ENCODE peak calls at places on chromosomes 3 and 15, in seven cellular contexts. T, C, B, W, V, U and H are unnamed samples.

GRCh38 chr15:65083262-65083701 is 6.7 kb downstream of the KBTBD13 start:
- DNase-seq in T (no peak), C (no peak), B (peak), W (no peak), V (no peak), U (no peak), H (peak)

GRCh38 chr3:182981038-182981380 is 671 bp upstream of the DCUN1D1 start:
- DNase-seq in T (no peak), C (no peak), B (no peak), W (no peak), V (no peak), U (peak), H (no peak)

GRCh38 chr3:74353039-74353438 is 261.4 kb downstream of the CNTN3 start:
- DNase-seq in T (no peak), C (no peak), B (peak), W (no peak), V (no peak), U (no peak), H (no peak)

GRCh38 chr3:18556503-18556902 is 131.4 kb upstream of the SATB1 start:
- DNase-seq in T (no peak), C (no peak), B (no peak), W (peak), V (no peak), U (no peak), H (no peak)

GRCh38 chr3:186414735-186415419 is 52.8 kb upstream of the DGKG start:
- DNase-seq in T (peak), C (no peak), B (no peak), W (peak), V (no peak), U (no peak), H (peak)

GRCh38 chr3:11096266-11097135 is 57.8 kb upstream of the HRH1 start:
- DNase-seq in T (peak), C (peak), B (peak), W (peak), V (peak), U (peak), H (peak)

GRCh38 chr3:58629629-58630028 is 36.9 kb downstream of the FAM3D start:
- DNase-seq in T (no peak), C (no peak), B (no peak), W (no peak), V (no peak), U (no peak), H (no peak)

GRCh38 chr3:14244521-14244920 is 65.9 kb downstream of the LSM3 start:
- DNase-seq in T (no peak), C (no peak), B (no peak), W (no peak), V (no peak), U (no peak), H (no peak)

GRCh38 chr15:42286445-42287029 is 13.3 kb upstream of the TMEM87A start:
- DNase-seq in T (no peak), C (no peak), B (no peak), W (no peak), V (no peak), U (no peak), H (peak)

GRCh38 chr15:61220125-61220524 is 9.0 kb downstream of the RORA start:
- DNase-seq in T (no peak), C (no peak), B (no peak), W (no peak), V (no peak), U (no peak), H (no peak)

GRCh38 chr3:111768571-111769100 is 90.4 kb upstream of the PHLDB2 start:
- DNase-seq in T (peak), C (peak), B (no peak), W (peak), V (no peak), U (no peak), H (peak)

GRCh38 chr3:22485943-22486342 is 717.2 kb upstream of the UBE2E2 start:
- DNase-seq in T (no peak), C (no peak), B (no peak), W (no peak), V (no peak), U (no peak), H (no peak)

GRCh38 chr3:13300546-13301294 is 119.4 kb downstream of the NUP210 start:
- DNase-seq in T (no peak), C (no peak), B (no peak), W (no peak), V (no peak), U (no peak), H (no peak)

GRCh38 chr15:50764331-50765201 is 940 bp downstream of the SPPL2A start:
- DNase-seq in T (no peak), C (no peak), B (no peak), W (peak), V (no peak), U (no peak), H (peak)

GRCh38 chr3:194315088-194315964 is 35.8 kb downstream of the CPN2 start:
- DNase-seq in T (peak), C (peak), B (peak), W (peak), V (peak), U (peak), H (peak)

GRCh38 chr3:156536524-156537316 is 18.2 kb downstream of the SSR3 start:
- DNase-seq in T (no peak), C (no peak), B (no peak), W (peak), V (no peak), U (no peak), H (no peak)

GRCh38 chr15:37709669-37710068 is 224.8 kb upstream of the TMCO5A start:
- DNase-seq in T (no peak), C (no peak), B (no peak), W (no peak), V (no peak), U (no peak), H (no peak)

GRCh38 chr3:66744521-66744920 is 243.7 kb upstream of the LRIG1 start:
- DNase-seq in T (no peak), C (no peak), B (no peak), W (no peak), V (no peak), U (no peak), H (no peak)

GRCh38 chr15:80934761-80935221 is 54.8 kb downstream of the MESD start:
- DNase-seq in T (no peak), C (no peak), B (peak), W (no peak), V (no peak), U (no peak), H (peak)

GRCh38 chr15:70447927-70448698 is 315.2 kb downstream of the UACA start:
- DNase-seq in T (peak), C (no peak), B (peak), W (no peak), V (peak), U (no peak), H (no peak)

GRCh38 chr15:97653896-97654295 is 306.6 kb upstream of the ARRDC4 start:
- DNase-seq in T (no peak), C (no peak), B (no peak), W (no peak), V (no peak), U (no peak), H (no peak)

GRCh38 chr15:68578960-68579935 is at the start of gene CORO2B:
- DNase-seq in T (no peak), C (peak), B (peak), W (no peak), V (peak), U (peak), H (no peak)

GRCh38 chr3:137105277-137105977 is 147.6 kb downstream of the IL20RB start:
- DNase-seq in T (no peak), C (peak), B (peak), W (peak), V (no peak), U (no peak), H (peak)

GRCh38 chr3:64225695-64226499 is 631 bp upstream of the PRICKLE2 start:
- DNase-seq in T (no peak), C (no peak), B (peak), W (no peak), V (no peak), U (no peak), H (peak)
- TF ChIP-seq CTCF in T (no peak), C (no peak), B (peak), W (no peak), V (no peak), U (no peak), H (no peak)

DNA sequence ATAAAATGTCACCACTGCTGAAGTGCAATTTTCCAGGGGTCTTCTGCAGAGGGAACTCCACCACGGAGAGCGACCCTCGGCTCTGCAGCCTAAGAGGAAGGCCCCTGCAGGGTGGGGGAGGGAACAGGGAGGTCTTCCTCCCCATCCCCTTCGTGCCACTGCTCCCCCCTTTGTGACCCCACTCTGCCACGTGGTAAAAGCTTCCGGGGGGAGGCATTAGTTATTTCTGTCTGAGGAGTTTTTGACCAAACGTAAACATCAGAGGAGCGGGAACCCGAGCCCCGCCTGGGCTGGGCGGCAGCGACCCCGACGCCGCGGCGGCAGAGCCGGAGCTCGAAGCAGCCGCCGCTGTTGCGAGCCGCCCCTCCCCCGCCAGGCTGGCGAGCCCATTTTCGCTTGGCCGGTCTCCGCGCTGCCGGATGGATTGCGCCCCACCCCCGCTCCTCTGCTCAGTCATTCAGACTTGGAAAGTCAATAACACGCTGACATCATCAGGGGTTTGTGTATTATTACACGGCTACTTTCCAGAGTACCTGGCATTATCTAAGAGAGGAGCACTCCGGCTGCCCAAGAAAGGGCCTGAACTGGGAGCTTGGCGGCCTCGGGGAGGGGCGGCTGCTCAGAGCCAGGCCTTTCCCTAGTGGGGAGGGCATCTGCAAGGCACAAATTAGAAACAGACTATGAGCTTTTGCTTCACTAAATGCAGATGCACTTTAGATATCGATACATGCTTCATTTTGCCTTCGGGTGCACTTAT is 162.5 kb upstream of the TBL1XR1 start:
- DNase-seq in T (peak), C (peak), B (peak), W (peak), V (peak), U (peak), H (peak)
- H3K4me3 ChIP-seq in T (peak), C (peak), B (peak), W (peak), V (peak), U (peak), H (peak)

DNA sequence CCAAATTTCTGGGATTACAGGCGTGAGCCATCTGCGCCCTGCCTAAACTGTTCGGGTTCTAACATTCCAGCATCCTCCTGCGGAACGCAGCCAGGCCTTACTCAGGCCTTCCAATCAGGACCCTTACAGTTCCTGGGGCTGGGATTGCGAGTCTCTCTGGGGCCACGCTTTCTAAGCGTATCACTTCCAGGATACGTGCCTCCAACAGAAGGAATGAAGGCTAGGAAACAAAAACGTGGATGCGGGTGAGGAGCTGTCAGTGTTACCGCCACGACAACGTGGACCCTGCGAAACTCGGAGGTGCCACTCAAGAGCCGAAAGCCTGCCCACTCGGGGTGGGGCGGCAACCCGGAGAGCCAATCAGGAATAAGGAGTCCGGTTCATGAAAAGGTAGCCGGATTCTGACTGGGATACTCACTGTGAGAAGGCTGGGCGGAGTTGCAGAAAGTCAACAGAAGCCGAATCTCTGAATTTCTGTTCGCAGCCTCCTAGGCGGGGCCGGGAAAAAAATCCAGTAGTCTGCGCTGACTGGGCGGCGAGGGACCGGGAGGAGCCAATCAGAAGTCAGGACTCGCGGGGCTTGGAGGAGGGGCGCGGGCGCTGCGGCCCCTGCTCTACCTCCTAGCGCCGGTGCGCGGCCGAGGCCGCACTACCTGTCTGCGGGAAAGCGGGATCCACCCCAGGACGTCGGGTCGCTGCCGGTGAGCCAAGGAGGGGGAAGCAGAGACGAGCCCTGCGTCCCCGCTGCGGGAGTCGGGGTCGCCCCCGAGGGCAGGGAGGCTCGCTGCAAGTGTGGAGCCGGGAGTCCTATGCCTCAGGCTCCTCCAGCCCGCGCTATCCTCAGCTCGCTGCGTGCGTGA is at the start of gene HYKK:
- DNase-seq in T (peak), C (peak), B (peak), W (peak), V (peak), U (peak), H (peak)
- TF ChIP-seq CTCF in T (no peak), C (peak), B (no peak), W (peak), V (no peak), U (peak), H (no peak)

GRCh38 chr3:67876261-67876660 is 221.8 kb upstream of the SUCLG2 start:
- DNase-seq in T (no peak), C (no peak), B (no peak), W (no peak), V (no peak), U (no peak), H (peak)

GRCh38 chr3:67870477-67870876 is 216.1 kb upstream of the SUCLG2 start:
- DNase-seq in T (no peak), C (no peak), B (no peak), W (no peak), V (no peak), U (no peak), H (no peak)

GRCh38 chr3:67875338-67875737 is 220.9 kb upstream of the SUCLG2 start:
- DNase-seq in T (no peak), C (no peak), B (no peak), W (no peak), V (no peak), U (no peak), H (peak)

DNA sequence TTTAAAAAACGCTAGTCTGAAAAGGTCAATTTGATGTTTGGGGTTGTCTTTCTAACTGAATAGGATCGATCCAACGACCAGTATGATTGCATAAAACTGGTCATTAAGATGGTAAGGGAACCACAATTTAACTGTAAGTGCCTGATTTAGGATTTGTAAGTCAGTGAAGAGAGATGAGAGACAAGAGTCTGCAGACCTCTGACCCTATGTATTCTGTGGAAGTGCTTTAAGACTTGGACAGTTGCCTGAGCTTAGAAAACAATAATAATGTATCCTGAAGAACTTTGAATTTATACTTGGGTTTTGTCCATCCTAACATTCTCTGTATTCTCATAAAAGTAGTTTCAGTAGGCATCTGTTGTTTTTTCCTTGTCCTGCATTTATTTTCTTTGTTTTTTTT is 221.4 kb upstream of the SUCLG2 start:
- DNase-seq in T (no peak), C (no peak), B (no peak), W (no peak), V (no peak), U (no peak), H (peak)
- H3K4me3 ChIP-seq in T (no peak), C (no peak), B (no peak), W (no peak), V (no peak), U (no peak), H (no peak)

GRCh38 chr3:154090116-154090420 is 31.1 kb upstream of the ARHGEF26 start:
- DNase-seq in T (no peak), C (no peak), B (no peak), W (peak), V (no peak), U (no peak), H (no peak)

GRCh38 chr3:154101250-154101649 is 19.9 kb upstream of the ARHGEF26 start:
- DNase-seq in T (no peak), C (no peak), B (no peak), W (no peak), V (no peak), U (no peak), H (no peak)

GRCh38 chr3:154100556-154100955 is 20.6 kb upstream of the ARHGEF26 start:
- DNase-seq in T (no peak), C (no peak), B (no peak), W (no peak), V (no peak), U (no peak), H (no peak)

GRCh38 chr3:154098396-154098795 is 22.8 kb upstream of the ARHGEF26 start:
- DNase-seq in T (no peak), C (no peak), B (no peak), W (no peak), V (no peak), U (no peak), H (no peak)

DNA sequence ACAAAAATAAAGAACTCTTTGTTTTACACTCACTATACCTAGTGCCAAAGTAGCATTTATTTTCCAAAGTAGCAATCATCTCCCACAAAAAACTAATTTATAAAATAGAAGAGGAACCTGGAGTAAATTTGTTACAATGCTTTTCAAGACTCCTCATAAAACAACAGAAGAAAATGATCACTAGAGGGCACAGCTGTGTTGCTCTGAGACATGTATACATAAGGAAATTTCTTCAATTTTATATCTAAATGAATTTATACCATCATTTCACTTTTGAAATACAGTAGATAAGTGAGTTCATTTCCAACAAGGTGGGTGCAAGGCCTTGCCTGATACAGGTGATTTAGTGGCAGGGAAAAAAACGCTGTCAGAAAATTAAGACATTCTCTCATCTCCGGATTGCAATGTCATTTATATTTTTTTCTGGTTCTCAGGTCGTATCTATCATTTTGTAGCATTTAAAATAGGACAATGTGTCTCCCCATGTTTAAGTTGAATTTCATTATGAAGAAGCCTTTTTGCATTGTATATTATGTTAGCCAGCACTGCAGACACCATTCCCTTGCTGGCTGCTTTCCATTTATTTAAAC is 25.3 kb upstream of the ARHGEF26 start:
- DNase-seq in T (no peak), C (no peak), B (peak), W (peak), V (no peak), U (no peak), H (peak)
- TF ChIP-seq CTCF in T (peak), C (peak), B (peak), W (peak), V (peak), U (peak), H (peak)

DNA sequence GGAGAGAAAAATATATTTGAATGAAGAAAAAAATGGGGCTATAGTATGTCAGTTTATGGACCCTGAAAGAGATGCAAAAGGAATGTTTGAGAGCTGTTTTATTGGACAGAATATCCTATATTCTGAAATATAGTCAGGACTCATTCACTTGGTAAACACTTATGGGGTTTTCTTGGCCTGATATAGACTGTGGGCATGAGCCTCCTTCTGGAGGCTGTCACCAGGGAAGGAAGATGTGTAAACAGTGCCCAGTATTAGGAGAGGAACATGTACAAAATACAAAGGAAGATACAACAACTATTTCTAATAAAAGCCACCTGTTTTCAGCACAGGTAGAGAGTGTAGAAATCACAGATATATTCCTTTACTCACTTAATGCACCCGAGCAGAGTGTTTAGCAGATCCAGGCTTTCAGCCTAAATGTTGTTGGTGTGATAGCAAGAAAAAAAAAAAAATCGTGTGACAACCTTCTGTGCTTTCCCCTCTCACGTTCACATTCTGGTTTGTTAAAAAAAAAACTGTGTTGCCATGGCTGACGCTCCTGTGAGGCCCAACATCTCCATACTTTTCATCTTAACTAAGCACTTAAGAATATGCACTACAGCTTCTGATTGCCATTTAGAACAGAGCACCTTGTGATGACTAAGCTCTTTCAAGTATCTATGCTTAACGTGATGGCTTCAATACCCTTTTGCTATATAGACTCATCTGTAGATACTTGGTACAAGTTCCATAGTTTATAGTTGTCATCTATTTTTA is 134.1 kb downstream of the MBNL1 start:
- DNase-seq in T (no peak), C (no peak), B (no peak), W (peak), V (no peak), U (no peak), H (no peak)
- H3K4me3 ChIP-seq in T (no peak), C (no peak), B (no peak), W (no peak), V (no peak), U (no peak), H (no peak)